ENCODE peak calls at places on chromosomes 1 and 21, in ten cellular contexts. D is endodermal cell; R is tibial artery; B is gastrocnemius medialis; O is left ventricle myocardium inferior; Y is upper lobe of right lung; H is HCT116; T is spleen; U is neural progenitor cell; S is CD4-positive, alpha-beta T cell. E is an unnamed sample. For H3K27me3, the result is how much of the 10 kb centered on the place peaks cover.

GRCh38 chr1:53295746-53296722 is 31.8 kb downstream of the LRP8 start:
- DNase-seq in D (no peak), R (no peak), B (no peak), O (no peak), Y (peak), H (no peak), T (no peak), U (no peak), S (no peak), E (no peak)

GRCh38 chr1:203268901-203269653 is 36.2 kb upstream of the BTG2 start:
- DNase-seq in D (peak), R (peak), B (peak), O (no peak), Y (no peak), H (peak), T (peak), U (peak), S (no peak), E (no peak)

GRCh38 chr1:183877321-183877720 is 72.4 kb downstream of the RGL1 start:
- DNase-seq in D (no peak), R (peak), B (no peak), O (peak), Y (peak), H (no peak), T (no peak), U (peak), S (no peak), E (peak)

GRCh38 chr1:6358757-6359567 is 34.6 kb downstream of the ACOT7 start:
- DNase-seq in D (no peak), R (no peak), B (no peak), O (no peak), Y (no peak), H (no peak), T (peak), U (peak), S (no peak), E (peak)

GRCh38 chr1:32448773-32449456 is 16.0 kb upstream of the ZBTB8B start:
- DNase-seq in D (peak), R (peak), B (no peak), O (no peak), Y (no peak), H (peak), T (no peak), U (peak), S (no peak), E (no peak)

GRCh38 chr1:234613992-234614584 is 4.1 kb upstream of the IRF2BP2 start:
- DNase-seq in D (no peak), R (no peak), B (no peak), O (no peak), Y (no peak), H (no peak), T (no peak), U (no peak), S (no peak), E (no peak)

GRCh38 chr1:176878750-176879536 is 285.6 kb downstream of the ASTN1 start:
- DNase-seq in D (peak), R (no peak), B (no peak), O (no peak), Y (no peak), H (no peak), T (no peak), U (peak), S (no peak), E (no peak)

GRCh38 chr1:43536196-43536863 is 5.6 kb downstream of the PTPRF start:
- DNase-seq in D (no peak), R (no peak), B (no peak), O (no peak), Y (peak), H (no peak), T (peak), U (no peak), S (no peak), E (peak)

GRCh38 chr1:59686170-59686569 is 128.6 kb upstream of the HOOK1 start:
- DNase-seq in D (no peak), R (no peak), B (peak), O (no peak), Y (no peak), H (no peak), T (no peak), U (no peak), S (no peak), E (no peak)

GRCh38 chr1:161251579-161251978 is 7.0 kb upstream of the PCP4L1 start:
- DNase-seq in D (no peak), R (no peak), B (no peak), O (no peak), Y (peak), H (no peak), T (no peak), U (no peak), S (no peak), E (no peak)

GRCh38 chr1:62420214-62420613 is 16.6 kb upstream of the USP1 start:
- DNase-seq in D (no peak), R (no peak), B (no peak), O (no peak), Y (no peak), H (no peak), T (no peak), U (no peak), S (no peak), E (no peak)

GRCh38 chr1:206447079-206447780 is 23.0 kb upstream of the IKBKE start:
- DNase-seq in D (no peak), R (peak), B (no peak), O (no peak), Y (no peak), H (no peak), T (no peak), U (peak), S (no peak), E (no peak)

GRCh38 chr1:93779540-93780121 is 98.0 kb upstream of the BCAR3 start:
- DNase-seq in D (peak), R (no peak), B (no peak), O (no peak), Y (no peak), H (peak), T (no peak), U (no peak), S (no peak), E (no peak)

GRCh38 chr1:81377406-81377805 is 423.3 kb upstream of the ADGRL2 start:
- DNase-seq in D (peak), R (no peak), B (no peak), O (no peak), Y (no peak), H (no peak), T (no peak), U (peak), S (no peak), E (no peak)

GRCh38 chr1:145692785-145693443 is 14.3 kb downstream of the PDZK1 start:
- DNase-seq in D (no peak), R (no peak), B (no peak), O (no peak), Y (no peak), H (no peak), T (no peak), U (no peak), S (no peak), E (no peak)

GRCh38 chr21:45820171-45821091 is 161.1 kb upstream of the COL6A1 start:
- DNase-seq in D (peak), R (peak), B (peak), O (peak), Y (peak), H (peak), T (peak), U (peak), S (peak), E (peak)

GRCh38 chr21:45822429-45823099 is 159.0 kb upstream of the COL6A1 start:
- DNase-seq in D (peak), R (no peak), B (no peak), O (no peak), Y (no peak), H (no peak), T (no peak), U (no peak), S (no peak), E (no peak)

GRCh38 chr21:45822002-45822397 is 159.6 kb upstream of the COL6A1 start:
- DNase-seq in D (no peak), R (peak), B (no peak), O (no peak), Y (no peak), H (no peak), T (no peak), U (no peak), S (no peak), E (no peak)

GRCh38 chr21:45823100-45823681 is 158.4 kb upstream of the COL6A1 start:
- DNase-seq in D (no peak), R (no peak), B (no peak), O (no peak), Y (no peak), H (no peak), T (peak), U (no peak), S (no peak), E (peak)

GRCh38 chr21:45821315-45822001 is 160.1 kb upstream of the COL6A1 start:
- DNase-seq in D (no peak), R (peak), B (no peak), O (no peak), Y (no peak), H (no peak), T (no peak), U (no peak), S (no peak), E (no peak)
- TF ChIP-seq CTCF in D (no peak), R (no peak), B (no peak), O (no peak), Y (no peak), H (no peak), T (no peak), U (no peak), S (no peak), E (no peak)

GRCh38 chr21:27511241-27511640 is 544.4 kb upstream of the ADAMTS5 start:
- DNase-seq in D (no peak), R (no peak), B (no peak), O (no peak), Y (no peak), H (no peak), T (no peak), U (no peak), S (no peak), E (no peak)

GRCh38 chr21:27507695-27508094 is 540.8 kb upstream of the ADAMTS5 start:
- DNase-seq in D (no peak), R (no peak), B (no peak), O (no peak), Y (no peak), H (no peak), T (no peak), U (no peak), S (no peak), E (no peak)

GRCh38 chr21:27502801-27503200 is 535.9 kb upstream of the ADAMTS5 start:
- DNase-seq in D (no peak), R (no peak), B (no peak), O (no peak), Y (no peak), H (no peak), T (no peak), U (no peak), S (no peak), E (no peak)

DNA sequence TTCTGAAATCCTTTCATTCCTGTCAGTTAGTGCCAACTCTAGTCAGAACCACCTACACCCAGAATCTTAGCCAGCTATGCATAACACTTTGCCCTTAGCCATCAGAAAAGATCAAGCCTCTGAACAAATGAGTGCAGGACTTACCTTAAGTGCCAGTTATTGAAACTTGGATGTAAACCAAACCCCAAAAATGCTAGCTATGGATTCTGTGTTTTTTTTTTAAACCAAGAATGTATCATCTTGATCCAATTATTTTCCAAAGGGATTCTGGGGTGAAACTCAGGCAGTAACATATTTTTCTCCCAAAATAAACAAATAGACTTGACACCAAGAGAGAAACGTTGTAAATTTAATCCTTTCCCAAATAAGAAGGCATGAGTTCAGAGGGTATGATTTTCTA is 538.6 kb upstream of the ADAMTS5 start:
- DNase-seq in D (no peak), R (no peak), B (no peak), O (no peak), Y (no peak), H (no peak), T (no peak), U (no peak), S (no peak), E (no peak)
- H3K27me3 ChIP-seq in D (under half), R (under half), B (under half), O (under half), Y (under half), H (under half), T (under half), U (under half), S (under half), E (under half)

GRCh38 chr1:25694591-25695007 is 78.0 kb downstream of the MAN1C1 start:
- DNase-seq in D (no peak), R (no peak), B (no peak), O (no peak), Y (no peak), H (no peak), T (no peak), U (no peak), S (no peak), E (no peak)
- H3K27ac ChIP-seq in D (no peak), R (peak), B (peak), O (peak), Y (peak), H (no peak), T (peak), U (no peak), S (no peak), E (no peak)

GRCh38 chr21:20445971-20446370 is 552.2 kb upstream of the NCAM2 start:
- DNase-seq in D (no peak), R (no peak), B (no peak), O (no peak), Y (no peak), H (no peak), T (no peak), U (no peak), S (no peak), E (no peak)

GRCh38 chr21:20443558-20444155 is 554.6 kb upstream of the NCAM2 start:
- DNase-seq in D (peak), R (no peak), B (no peak), O (no peak), Y (no peak), H (no peak), T (no peak), U (peak), S (no peak), E (no peak)
- TF ChIP-seq CTCF in D (peak), R (no peak), B (no peak), O (peak), Y (peak), H (peak), T (no peak), U (peak), S (no peak), E (peak)

GRCh38 chr1:228976316-228976715 is 241.0 kb downstream of the RHOU start:
- DNase-seq in D (peak), R (no peak), B (no peak), O (no peak), Y (no peak), H (no peak), T (no peak), U (no peak), S (no peak), E (no peak)
- H3K27me3 ChIP-seq in D (under half), R (under half), B (under half), O (under half), Y (under half), H (under half), T (under half), U (under half), S (under half), E (under half)

DNA sequence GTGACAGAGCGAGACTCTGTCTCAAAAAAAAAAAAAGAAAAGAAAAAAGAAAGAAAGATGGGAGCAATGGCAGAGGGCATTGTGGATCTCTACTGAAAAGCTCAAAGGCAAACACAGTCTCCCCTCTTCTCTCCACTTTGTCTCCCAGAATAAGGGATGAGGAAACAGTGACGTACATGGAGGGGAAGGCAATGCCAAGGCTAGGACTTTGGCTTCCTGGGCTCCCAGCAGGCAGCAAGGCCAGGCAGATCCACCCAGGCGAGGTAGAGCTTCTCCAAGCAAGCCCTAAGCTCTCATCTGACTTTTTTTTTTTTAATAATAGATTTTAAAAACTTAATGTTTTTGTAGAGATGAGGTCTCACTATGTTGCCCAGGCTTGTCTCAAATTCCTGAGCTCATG is 4.6 kb downstream of the ARHGEF2 start:
- DNase-seq in D (no peak), R (no peak), B (no peak), O (no peak), Y (no peak), H (no peak), T (no peak), U (no peak), S (no peak), E (no peak)
- H3K27ac ChIP-seq in D (no peak), R (peak), B (peak), O (peak), Y (peak), H (no peak), T (peak), U (no peak), S (no peak), E (no peak)